ENCODE peak calls at places on chromosomes 13 and 19, in six cellular contexts. One of them, this sample, is unnamed.

GRCh38 chr19:18173572-18174294 is at the start of gene IFI30:
- DNase-seq in HEK293T: peak
- DNase-seq in GM12865: peak
- DNase-seq in EL: peak
- DNase-seq in activated naive CD4-positive, alpha-beta T cell treated with Interleukin-2 at 50 U/mL for 16 hours: peak
- DNase-seq in NCI-H1105 treated with DMSO at 0.1 percent for 48 hours: peak
- DNase-seq in this sample: no peak

GRCh38 chr19:29260477-29261317 is 47.7 kb upstream of the UQCRFS1 start:
- DNase-seq in HEK293T: peak
- DNase-seq in GM12865: peak
- DNase-seq in EL: peak
- DNase-seq in activated naive CD4-positive, alpha-beta T cell treated with Interleukin-2 at 50 U/mL for 16 hours: no peak
- DNase-seq in NCI-H1105 treated with DMSO at 0.1 percent for 48 hours: peak
- DNase-seq in this sample: peak

GRCh38 chr13:94173312-94173854 is 306.1 kb downstream of the DCT start:
- DNase-seq in HEK293T: no peak
- DNase-seq in GM12865: no peak
- DNase-seq in EL: peak
- DNase-seq in activated naive CD4-positive, alpha-beta T cell treated with Interleukin-2 at 50 U/mL for 16 hours: no peak
- DNase-seq in NCI-H1105 treated with DMSO at 0.1 percent for 48 hours: no peak
- DNase-seq in this sample: peak

GRCh38 chr19:6087074-6087506 is 23.2 kb downstream of the RFX2 start:
- DNase-seq in HEK293T: no peak
- DNase-seq in GM12865: peak
- DNase-seq in EL: no peak
- DNase-seq in activated naive CD4-positive, alpha-beta T cell treated with Interleukin-2 at 50 U/mL for 16 hours: no peak
- DNase-seq in NCI-H1105 treated with DMSO at 0.1 percent for 48 hours: peak
- DNase-seq in this sample: peak

GRCh38 chr13:114109646-114110045 is 22.8 kb downstream of the RASA3 start:
- DNase-seq in HEK293T: no peak
- DNase-seq in GM12865: no peak
- DNase-seq in EL: peak
- DNase-seq in activated naive CD4-positive, alpha-beta T cell treated with Interleukin-2 at 50 U/mL for 16 hours: peak
- DNase-seq in NCI-H1105 treated with DMSO at 0.1 percent for 48 hours: no peak
- DNase-seq in this sample: no peak

GRCh38 chr19:41870401-41870873 is 6.6 kb upstream of the CD79A start:
- DNase-seq in HEK293T: no peak
- DNase-seq in GM12865: no peak
- DNase-seq in EL: peak
- DNase-seq in activated naive CD4-positive, alpha-beta T cell treated with Interleukin-2 at 50 U/mL for 16 hours: no peak
- DNase-seq in NCI-H1105 treated with DMSO at 0.1 percent for 48 hours: no peak
- DNase-seq in this sample: peak

GRCh38 chr19:17405250-17406038 is at the start of gene BST2:
- DNase-seq in HEK293T: peak
- DNase-seq in GM12865: peak
- DNase-seq in EL: peak
- DNase-seq in activated naive CD4-positive, alpha-beta T cell treated with Interleukin-2 at 50 U/mL for 16 hours: peak
- DNase-seq in NCI-H1105 treated with DMSO at 0.1 percent for 48 hours: no peak
- DNase-seq in this sample: peak

GRCh38 chr13:112896736-112897602 is 72.0 kb upstream of the MCF2L start:
- DNase-seq in HEK293T: no peak
- DNase-seq in GM12865: no peak
- DNase-seq in EL: no peak
- DNase-seq in activated naive CD4-positive, alpha-beta T cell treated with Interleukin-2 at 50 U/mL for 16 hours: no peak
- DNase-seq in NCI-H1105 treated with DMSO at 0.1 percent for 48 hours: no peak
- DNase-seq in this sample: no peak

GRCh38 chr13:42707596-42707995 is 73.8 kb upstream of the FAM216B start:
- DNase-seq in HEK293T: no peak
- DNase-seq in GM12865: no peak
- DNase-seq in EL: peak
- DNase-seq in activated naive CD4-positive, alpha-beta T cell treated with Interleukin-2 at 50 U/mL for 16 hours: no peak
- DNase-seq in NCI-H1105 treated with DMSO at 0.1 percent for 48 hours: no peak
- DNase-seq in this sample: no peak